ENCODE peak calls at places on chromosome 22, in nine cellular contexts. N is cardiac fibroblast; V is NCI-H2029; Y is stimulated activated CD8-positive, alpha-beta memory T cell treated with anti-CD3 and anti-CD28 coated beads, Interleukin-4, amount 100 ng/mL, for 1 hour; T is RCC 7860; O is astrocyte of the spinal cord; Z is M059J; G is fibroblast of gingiva; W is WERI-Rb-1. Q is an unnamed sample.

GRCh38 chr22:19686946-19687345 is 27.4 kb upstream of the SEPTIN5 start:
- DNase-seq in N (no peak), V (no peak), Y (no peak), T (no peak), O (no peak), Z (no peak), G (no peak), W (no peak), Q (no peak)

GRCh38 chr22:36197065-36197440 is 4.6 kb downstream of the APOL4 start:
- DNase-seq in N (peak; percentile 72), V (no peak), Y (no peak), T (no peak), O (peak; percentile 43), Z (peak; percentile 14), G (no peak), W (peak; percentile 66), Q (no peak)

GRCh38 chr22:37126882-37127281 is 17.4 kb upstream of the TMPRSS6 start:
- DNase-seq in N (no peak), V (no peak), Y (no peak), T (no peak), O (no peak), Z (no peak), G (no peak), W (peak; percentile 47), Q (no peak)

GRCh38 chr22:30025187-30025586 is 55.1 kb upstream of the HORMAD2 start:
- DNase-seq in N (no peak), V (no peak), Y (no peak), T (no peak), O (no peak), Z (no peak), G (no peak), W (no peak), Q (no peak)

GRCh38 chr22:50527921-50528681 is 1.7 kb downstream of the TYMP start:
- DNase-seq in N (no peak), V (no peak), Y (no peak), T (no peak), O (no peak), Z (no peak), G (no peak), W (no peak), Q (no peak)

GRCh38 chr22:32764330-32765116 is 37.0 kb upstream of the TIMP3 start:
- DNase-seq in N (peak; percentile 92), V (no peak), Y (no peak), T (no peak), O (peak; percentile 67), Z (peak; percentile 68), G (peak; percentile 82), W (peak; percentile 51), Q (no peak)

GRCh38 chr22:46731246-46732040 is 6.6 kb downstream of the CERK start:
- DNase-seq in N (no peak), V (peak; percentile 55), Y (no peak), T (peak; percentile 66), O (no peak), Z (no peak), G (no peak), W (no peak), Q (no peak)

GRCh38 chr22:46661221-46661851 is 41.1 kb downstream of the GRAMD4 start:
- DNase-seq in N (peak; percentile 81), V (peak; percentile 92), Y (no peak), T (peak; percentile 7), O (peak; percentile 51), Z (peak; percentile 61), G (no peak), W (no peak), Q (peak; percentile 32)

GRCh38 chr22:37742374-37743092 is 45.7 kb downstream of the TRIOBP start:
- DNase-seq in N (peak; percentile 90), V (no peak), Y (no peak), T (peak; percentile 91), O (peak; percentile 89), Z (peak; percentile 95), G (peak; percentile 81), W (no peak), Q (no peak)

GRCh38 chr22:44582016-44582415 is 84.0 kb upstream of the RTL6 start:
- DNase-seq in N (no peak), V (no peak), Y (no peak), T (no peak), O (no peak), Z (no peak), G (no peak), W (no peak), Q (no peak)

GRCh38 chr22:32700186-32700882 is 101.2 kb upstream of the TIMP3 start:
- DNase-seq in N (peak; percentile 15), V (no peak), Y (no peak), T (no peak), O (no peak), Z (peak; percentile 77), G (peak; percentile 62), W (no peak), Q (no peak)

GRCh38 chr22:37544955-37545702 is 15.2 kb upstream of the CDC42EP1 start:
- DNase-seq in N (peak; percentile 80), V (peak; percentile 4), Y (no peak), T (peak; percentile 28), O (peak; percentile 58), Z (peak; percentile 72), G (peak; percentile 54), W (peak; percentile 73), Q (peak; percentile 31)

GRCh38 chr22:24115247-24116207 is 65.8 kb upstream of the SUSD2 start:
- DNase-seq in N (no peak), V (no peak), Y (no peak), T (no peak), O (no peak), Z (no peak), G (no peak), W (no peak), Q (no peak)

GRCh38 chr22:40648386-40648785 is 11.9 kb upstream of the MRTFA start:
- DNase-seq in N (no peak), V (no peak), Y (no peak), T (no peak), O (no peak), Z (no peak), G (no peak), W (no peak), Q (no peak)

GRCh38 chr22:31477329-31477728 is 12.3 kb downstream of the EIF4ENIF1 start:
- DNase-seq in N (no peak), V (no peak), Y (no peak), T (no peak), O (no peak), Z (no peak), G (no peak), W (no peak), Q (no peak)

GRCh38 chr22:33873186-33873585 is 47.1 kb downstream of the LARGE1 start:
- DNase-seq in N (no peak), V (peak; percentile 53), Y (no peak), T (no peak), O (no peak), Z (no peak), G (no peak), W (no peak), Q (no peak)

GRCh38 chr22:37792494-37792893 is 15.2 kb upstream of the GCAT start:
- DNase-seq in N (no peak), V (no peak), Y (no peak), T (no peak), O (no peak), Z (no peak), G (no peak), W (no peak), Q (no peak)

GRCh38 chr22:43099095-43099494 is 9.9 kb upstream of the TTLL1 start:
- DNase-seq in N (no peak), V (no peak), Y (no peak), T (no peak), O (no peak), Z (no peak), G (no peak), W (no peak), Q (no peak)

GRCh38 chr22:19352217-19352616 is 60.7 kb upstream of the CLTCL1 start:
- DNase-seq in N (no peak), V (no peak), Y (no peak), T (no peak), O (no peak), Z (no peak), G (no peak), W (no peak), Q (no peak)

Q was measured in activated T-cell treated with anti-CD3 and anti-CD28 coated beads for 24 hours.